ENCODE peak calls at places on chromosome X, in eight cellular contexts. F is smooth muscle cell of the brain vasculature; I is activated CD8-positive, alpha-beta memory T cell treated with anti-CD3 and anti-CD28 coated beads for 48 hours; V is choroid plexus epithelial cell; K is EH; E is stimulated activated CD4-positive, alpha-beta T cell treated with anti-CD3 and anti-CD28 coated beads, Interleukin-4, amount 100 ng/mL, for 48 hours; U is H54; X is NCI-H1092. L is an unnamed sample.

GRCh38 chrX:106931831-106932491 is 11.8 kb downstream of the CLDN2 start:
- DNase-seq in X (no peak), U (no peak), V (peak; percentile 58), E (no peak), I (no peak), F (no peak), K (peak; percentile 48), L (no peak)

GRCh38 chrX:2819345-2820130 is 9.2 kb upstream of the GYG2 start:
- DNase-seq in X (no peak), F (no peak), K (peak; percentile 39), U (no peak), I (no peak), V (peak; percentile 52), E (no peak), L (no peak)

GRCh38 chrX:16458208-16458607 is 191.8 kb upstream of the S100G start:
- DNase-seq in U (no peak), X (no peak), F (no peak), V (no peak), E (no peak), K (no peak), I (no peak), L (no peak)

GRCh38 chrX:83260288-83260687 is 247.8 kb upstream of the POU3F4 start:
- DNase-seq in K (no peak), E (no peak), I (no peak), V (no peak), F (no peak), X (no peak), U (no peak), L (no peak)

GRCh38 chrX:121179972-121180371 is 132.6 kb downstream of the GLUD2 start:
- DNase-seq in E (no peak), V (no peak), X (no peak), U (no peak), K (no peak), I (no peak), F (no peak), L (no peak)

GRCh38 chrX:42694260-42694815 is 83.6 kb downstream of the PPP1R2C start:
- DNase-seq in V (no peak), X (no peak), F (no peak), U (no peak), K (no peak), E (no peak), I (no peak), L (no peak)

GRCh38 chrX:1661048-1661921 is 46.4 kb downstream of the ASMT start:
- DNase-seq in K (no peak), V (no peak), U (no peak), X (no peak), E (peak; percentile 77), I (no peak), F (no peak), L (no peak)

GRCh38 chrX:149961572-149961971 is 23.3 kb upstream of the EOLA2 start:
- DNase-seq in K (no peak), V (no peak), F (no peak), E (no peak), I (no peak), X (no peak), U (no peak), L (no peak)

GRCh38 chrX:13270360-13270759 is 49.5 kb downstream of the ATXN3L start:
- DNase-seq in E (no peak), U (no peak), F (no peak), X (no peak), V (no peak), I (no peak), K (no peak), L (no peak)

GRCh38 chrX:37926700-37927099 is 79.3 kb upstream of the DYNLT3 start:
- DNase-seq in X (peak; percentile 1), V (peak; percentile 65), U (no peak), F (no peak), I (no peak), K (peak; percentile 41), E (no peak), L (no peak)

GRCh38 chrX:26845051-26845450 is 618.1 kb downstream of the PPP4R3C start:
- DNase-seq in E (no peak), U (no peak), V (peak; percentile 73), F (no peak), X (no peak), I (no peak), K (no peak), L (no peak)

GRCh38 chrX:47321386-47321785 is 49.0 kb upstream of the ZNF157 start:
- DNase-seq in X (no peak), U (no peak), V (peak; percentile 77), F (peak; percentile 6), E (no peak), I (no peak), K (peak; percentile 1), L (no peak)

GRCh38 chrX:95056901-95057300 is 1382.9 kb downstream of the FAM133A start:
- DNase-seq in I (no peak), E (no peak), F (no peak), X (no peak), V (peak; percentile 57), U (no peak), K (peak; percentile 55), L (no peak)

GRCh38 chrX:111467896-111468295 is 43.5 kb upstream of the SERTM2 start:
- DNase-seq in I (no peak), V (no peak), X (no peak), K (no peak), F (no peak), U (no peak), E (no peak), L (no peak)

GRCh38 chrX:12971282-12972003 is 3.5 kb upstream of the TMSB4X start:
- DNase-seq in F (no peak), X (no peak), I (no peak), U (no peak), V (no peak), E (no peak), K (no peak), L (no peak)

GRCh38 chrX:106608016-106608415 is 3.8 kb upstream of the RADX start:
- DNase-seq in V (no peak), F (no peak), U (no peak), K (no peak), I (no peak), X (peak; percentile 72), E (no peak), L (no peak)

GRCh38 chrX:123909498-123909897 is 49.6 kb downstream of the XIAP start:
- DNase-seq in E (no peak), I (no peak), V (peak; percentile 51), U (no peak), F (no peak), X (no peak), K (peak; percentile 34), L (peak; percentile 18)

GRCh38 chrX:13165266-13165665 is 120.8 kb upstream of the FAM9C start:
- DNase-seq in I (no peak), K (no peak), V (no peak), U (no peak), E (no peak), X (peak; percentile 72), F (no peak), L (no peak)

GRCh38 chrX:120560405-120560841 is 339 bp downstream of the CUL4B start:
- DNase-seq in U (no peak), F (peak; percentile 2), I (peak; percentile 2), X (no peak), E (peak; percentile 12), V (no peak), K (peak; percentile 75), L (no peak)

GRCh38 chrX:46374371-46374770 is 170.8 kb downstream of the ZNF674 start:
- DNase-seq in K (no peak), E (no peak), U (no peak), X (no peak), I (no peak), F (no peak), V (no peak), L (no peak)

GRCh38 chrX:148498067-148498466 is 2.4 kb upstream of the AFF2 start:
- DNase-seq in K (no peak), I (no peak), V (no peak), X (no peak), E (no peak), U (no peak), F (no peak), L (no peak)

GRCh38 chrX:47637546-47638195 is 7.9 kb upstream of the CFP start:
- DNase-seq in F (no peak), V (no peak), E (no peak), U (no peak), X (no peak), K (no peak), I (no peak), L (no peak)

GRCh38 chrX:63488546-63489373 is 137.6 kb upstream of the SPIN4 start:
- DNase-seq in V (no peak), F (no peak), X (no peak), K (no peak), I (no peak), U (no peak), E (no peak), L (no peak)

GRCh38 chrX:109914114-109914849 is 88.6 kb upstream of the TMEM164 start:
- DNase-seq in K (no peak), E (no peak), U (no peak), F (no peak), X (no peak), I (no peak), V (no peak), L (no peak)

GRCh38 chrX:45781901-45782553 is 581.4 kb upstream of the DIPK2B start:
- DNase-seq in U (no peak), K (peak; percentile 76), I (no peak), X (no peak), F (no peak), V (peak; percentile 86), E (no peak), L (no peak)

GRCh38 chrX:9682456-9682855 is 83.2 kb downstream of the GPR143 start:
- DNase-seq in U (no peak), V (peak; percentile 72), X (no peak), E (no peak), F (no peak), K (peak; percentile 39), I (no peak), L (no peak)

GRCh38 chrX:118226060-118226428 is 109.4 kb upstream of the KLHL13 start:
- DNase-seq in V (peak; percentile 21), F (no peak), U (no peak), E (no peak), K (no peak), X (no peak), I (no peak), L (peak; percentile 18)

GRCh38 chrX:68175569-68175968 is 257.7 kb downstream of the OPHN1 start:
- DNase-seq in F (no peak), I (no peak), K (peak; percentile 66), X (no peak), U (no peak), E (no peak), V (peak; percentile 41), L (no peak)

GRCh38 chrX:41178201-41178600 is 93.0 kb downstream of the USP9X start:
- DNase-seq in X (no peak), I (no peak), V (no peak), U (no peak), F (no peak), E (no peak), K (no peak), L (no peak)

GRCh38 chrX:64975989-64976672 is at the start of gene ZC4H2:
- DNase-seq in E (peak; percentile 33), I (peak; percentile 11), X (no peak), V (peak; percentile 82), U (peak; percentile 23), F (peak; percentile 47), K (peak; percentile 79), L (peak; percentile 18)

GRCh38 chrX:151703487-151703886 is 8.2 kb downstream of the PRRG3 start:
- DNase-seq in X (peak; percentile 60), F (no peak), V (no peak), E (no peak), I (no peak), K (no peak), U (no peak), L (no peak)

GRCh38 chrX:52263417-52263816 is 78.7 kb downstream of the MAGED4 start:
- DNase-seq in V (no peak), K (no peak), U (no peak), F (no peak), E (no peak), X (no peak), I (no peak), L (no peak)

GRCh38 chrX:122517781-122518180 is 666.3 kb upstream of the GRIA3 start:
- DNase-seq in F (no peak), V (peak; percentile 1), U (no peak), E (no peak), K (peak; percentile 80), X (no peak), I (no peak), L (no peak)

GRCh38 chrX:112527903-112528302 is 151.8 kb downstream of the LHFPL1 start:
- DNase-seq in F (no peak), V (no peak), U (no peak), K (no peak), I (no peak), X (no peak), E (no peak), L (no peak)

L was measured in SK-N-MC.